ENCODE peak calls at places on chromosomes 16 and 17, in four cellular contexts. K is RWPE1, D is tibial artery, S is cardiac muscle cell. N is an unnamed sample.

GRCh38 chr17:62780951-62781350 is 27.2 kb downstream of the MARCHF10 start:
- DNase-seq in K (no peak), D (no peak), S (peak), N (no peak)

GRCh38 chr17:81090361-81091133 is 55.6 kb downstream of the BAIAP2 start:
- DNase-seq in K (peak), D (peak), S (peak), N (no peak)

GRCh38 chr17:64940055-64940454 is 20.8 kb upstream of the LRRC37A3 start:
- DNase-seq in K (no peak), D (no peak), S (no peak), N (no peak)

GRCh38 chr16:3035972-3036725 is 595 bp downstream of the BICDL2 start:
- DNase-seq in K (no peak), D (no peak), S (no peak), N (no peak)

GRCh38 chr16:11032922-11033291 is 88.5 kb downstream of the CLEC16A start:
- DNase-seq in K (no peak), D (peak), S (peak), N (no peak)

GRCh38 chr16:85445779-85446222 is 167.3 kb upstream of the GSE1 start:
- DNase-seq in K (no peak), D (no peak), S (no peak), N (no peak)

GRCh38 chr17:46877466-46877865 is 26.1 kb downstream of the WNT9B start:
- DNase-seq in K (no peak), D (no peak), S (no peak), N (no peak)

GRCh38 chr17:13306310-13306962 is 288.6 kb upstream of the ELAC2 start:
- DNase-seq in K (peak), D (no peak), S (peak), N (peak)

GRCh38 chr17:82012482-82013295 is 10.0 kb downstream of the CENPX start:
- DNase-seq in K (no peak), D (no peak), S (no peak), N (no peak)

GRCh38 chr17:78170692-78171590 is 2.6 kb downstream of the SYNGR2 start:
- DNase-seq in K (no peak), D (no peak), S (no peak), N (no peak)

GRCh38 chr17:50113624-50114320 is 16.2 kb downstream of the SAMD14 start:
- DNase-seq in K (no peak), D (peak), S (no peak), N (no peak)

GRCh38 chr16:53781023-53781605 is 77.2 kb downstream of the FTO start:
- DNase-seq in K (no peak), D (no peak), S (no peak), N (no peak)

GRCh38 chr17:13003454-13003851 is 14.4 kb downstream of the ELAC2 start:
- DNase-seq in K (no peak), D (peak), S (no peak), N (no peak)

GRCh38 chr17:81264640-81265039 is 25.5 kb downstream of the NDUFAF8 start:
- DNase-seq in K (no peak), D (no peak), S (no peak), N (no peak)

GRCh38 chr17:13874134-13874533 is 195.2 kb upstream of the COX10 start:
- DNase-seq in K (no peak), D (no peak), S (no peak), N (no peak)

GRCh38 chr16:56252835-56253234 is 61.5 kb downstream of the GNAO1 start:
- DNase-seq in K (no peak), D (peak), S (no peak), N (no peak)

GRCh38 chr17:50263293-50264262 is 10.7 kb upstream of the TMEM92 start:
- DNase-seq in K (no peak), D (peak), S (no peak), N (no peak)

GRCh38 chr17:16239931-16240330 is 22.9 kb downstream of the PIGL start:
- DNase-seq in K (no peak), D (no peak), S (no peak), N (no peak)

GRCh38 chr17:82896071-82897000 is 56.5 kb upstream of the ZNF750 start:
- DNase-seq in K (no peak), D (no peak), S (no peak), N (no peak)

GRCh38 chr16:55492756-55493380 is 13.9 kb downstream of the MMP2 start:
- DNase-seq in K (no peak), D (no peak), S (no peak), N (no peak)

GRCh38 chr16:56985962-56986360 is 3.4 kb upstream of the NLRC5 start:
- DNase-seq in K (no peak), D (peak), S (no peak), N (no peak)

GRCh38 chr16:83392743-83393142 is 415.0 kb upstream of the HSBP1 start:
- DNase-seq in K (no peak), D (peak), S (no peak), N (no peak)

GRCh38 chr17:27805520-27806146 is 5.3 kb upstream of the NOS2 start:
- DNase-seq in K (peak), D (peak), S (peak), N (peak)

GRCh38 chr17:59466943-59467801 is 98.2 kb upstream of the DHX40 start:
- DNase-seq in K (no peak), D (no peak), S (no peak), N (no peak)

GRCh38 chr17:43860927-43861622 is 14.1 kb downstream of the CD300LG start:
- DNase-seq in K (no peak), D (peak), S (no peak), N (no peak)

DNA sequence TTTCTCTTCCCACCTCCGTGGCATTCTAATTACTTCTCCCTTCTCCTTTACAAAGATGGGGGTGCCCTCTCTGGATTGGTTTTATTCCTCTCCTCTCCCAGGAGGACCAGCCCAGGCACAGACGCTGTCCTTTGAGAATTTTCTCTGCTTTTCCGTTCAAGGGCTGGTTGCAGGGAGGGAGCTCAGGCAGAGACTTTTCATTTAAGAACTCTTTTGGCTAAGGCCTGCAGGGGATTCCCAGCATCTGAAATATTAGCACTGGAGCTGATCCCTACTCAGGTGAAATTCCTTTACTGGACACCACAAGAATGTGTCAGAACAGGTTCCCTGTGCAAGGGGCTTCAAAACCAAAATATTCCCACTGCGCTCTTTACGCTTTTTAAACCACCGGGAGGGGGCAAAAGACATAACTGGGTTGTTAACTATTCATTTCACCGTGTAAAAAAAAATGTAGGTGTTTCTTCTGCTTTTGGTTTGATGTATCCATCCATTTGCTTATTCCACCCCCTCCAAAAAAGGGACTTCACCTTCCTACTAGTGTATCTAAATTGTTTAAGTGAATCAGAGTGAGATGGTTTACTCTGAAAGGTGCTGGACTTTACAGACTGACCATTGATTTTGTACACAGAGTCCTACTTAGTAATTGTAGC is 1.4 kb downstream of the NFAT5 start:
- DNase-seq in K (peak), D (no peak), S (no peak), N (peak)
- H3K27ac ChIP-seq in K (peak), D (peak), S (peak), N (peak)

DNA sequence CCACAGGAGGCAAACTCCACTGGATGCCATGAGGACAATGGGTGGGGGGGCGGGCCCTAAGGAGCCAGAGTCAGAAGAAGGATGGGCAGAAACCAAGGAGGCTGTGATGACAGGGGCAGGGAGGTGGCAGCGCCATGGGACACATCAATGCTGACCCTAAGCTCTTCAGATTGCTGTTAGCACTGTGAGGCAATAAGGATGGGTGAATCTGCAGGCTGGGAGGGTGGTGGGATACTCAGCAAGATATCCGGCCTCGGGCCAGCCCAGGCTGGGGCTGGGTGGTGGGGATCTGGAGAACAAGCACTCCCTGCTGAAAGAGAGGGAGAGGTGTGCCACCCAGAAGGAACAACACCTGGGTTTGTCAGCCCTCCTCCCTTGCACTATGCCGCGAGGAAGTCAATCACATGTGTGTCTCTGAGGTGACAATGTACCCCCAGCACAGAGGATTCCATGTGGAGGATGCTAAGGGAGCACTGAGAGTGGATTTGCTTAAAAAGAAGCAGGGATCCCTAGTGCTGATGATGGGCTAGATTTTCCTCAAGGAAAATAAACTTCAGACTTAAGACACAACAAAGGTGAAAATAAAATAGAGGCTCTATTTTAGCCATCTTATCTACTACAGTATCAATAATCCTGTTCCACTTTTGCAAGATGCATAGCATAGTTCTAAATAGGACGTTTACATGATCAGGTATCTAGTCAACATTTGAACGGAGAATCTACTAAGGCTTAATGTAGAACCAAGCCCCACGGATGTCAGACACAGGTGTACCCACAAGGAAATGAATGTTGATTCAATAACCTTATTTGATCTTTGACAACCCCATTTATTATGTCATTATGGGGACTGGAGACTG is 22.6 kb downstream of the SMPD3 start:
- DNase-seq in K (no peak), D (peak), S (no peak), N (no peak)
- H3K27ac ChIP-seq in K (no peak), D (no peak), S (no peak), N (no peak)

GRCh38 chr16:31105677-31106213 is 2.4 kb upstream of the BCKDK start:
- DNase-seq in K (no peak), D (peak), S (peak), N (peak)
- H3K27ac ChIP-seq in K (peak), D (no peak), S (no peak), N (no peak)

GRCh38 chr17:40118093-40118492 is 3.7 kb upstream of the MSL1 start:
- DNase-seq in K (no peak), D (no peak), S (no peak), N (no peak)
- H3K27ac ChIP-seq in K (no peak), D (no peak), S (no peak), N (no peak)

GRCh38 chr16:81601601-81602251 is 157.1 kb downstream of the CMIP start:
- DNase-seq in K (no peak), D (no peak), S (peak), N (no peak)

GRCh38 chr16:81602792-81603191 is 158.2 kb downstream of the CMIP start:
- DNase-seq in K (no peak), D (no peak), S (no peak), N (no peak)

GRCh38 chr16:81602377-81602776 is 157.8 kb downstream of the CMIP start:
- DNase-seq in K (no peak), D (no peak), S (no peak), N (no peak)

GRCh38 chr16:81600275-81600674 is 155.7 kb downstream of the CMIP start:
- DNase-seq in K (peak), D (no peak), S (peak), N (peak)

GRCh38 chr16:81601008-81601428 is 156.4 kb downstream of the CMIP start:
- DNase-seq in K (peak), D (peak), S (peak), N (peak)
- H3K27ac ChIP-seq in K (peak), D (peak), S (peak), N (peak)

GRCh38 chr16:30351001-30351441 is 4.1 kb downstream of the CD2BP2 start:
- DNase-seq in K (no peak), D (no peak), S (no peak), N (no peak)

GRCh38 chr16:30349695-30350094 is 5.4 kb downstream of the CD2BP2 start:
- DNase-seq in K (no peak), D (no peak), S (no peak), N (no peak)

GRCh38 chr16:30348113-30348512 is 7.0 kb downstream of the CD2BP2 start:
- DNase-seq in K (no peak), D (no peak), S (no peak), N (no peak)

GRCh38 chr16:30350134-30350871 is 4.8 kb downstream of the CD2BP2 start:
- DNase-seq in K (no peak), D (peak), S (no peak), N (no peak)

GRCh38 chr16:30348929-30349328 is 6.2 kb downstream of the CD2BP2 start:
- DNase-seq in K (no peak), D (no peak), S (no peak), N (no peak)
- H3K27ac ChIP-seq in K (no peak), D (no peak), S (peak), N (no peak)

GRCh38 chr17:45200701-45201100 is 21.0 kb upstream of the FMNL1 start:
- DNase-seq in K (no peak), D (no peak), S (peak), N (no peak)
- H3K27ac ChIP-seq in K (peak), D (no peak), S (no peak), N (no peak)

GRCh38 chr17:53629188-53629587 is 193.5 kb upstream of the KIF2B start:
- DNase-seq in K (no peak), D (no peak), S (peak), N (peak)
- H3K27ac ChIP-seq in K (no peak), D (no peak), S (no peak), N (no peak)